ENCODE peak calls at places on chromosomes 3 and 15, in eight cellular contexts. D is GM23248, A is PC-3, X is PC-9, Q is OCI-LY7, B is neuronal stem cell, I is mammary epithelial cell, H is astrocyte. O is an unnamed sample.
A peak's percentile ranks its signal among the peaks of the same experiment; 100 is the strongest.

GRCh38 chr3:136209921-136210320 is 13.8 kb upstream of the MSL2 start:
- DNase-seq in D (peak; percentile 32), I (no peak), X (peak; percentile 50), Q (no peak), H (peak; percentile 69), A (peak; percentile 40), B (no peak), O (no peak)

GRCh38 chr3:99789322-99789721 is 28.3 kb upstream of the CMSS1 start:
- DNase-seq in X (peak; percentile 46), A (peak; percentile 84), H (peak; percentile 44), I (peak; percentile 44), D (peak; percentile 82), Q (peak; percentile 23), B (peak; percentile 5), O (peak; percentile 68)

GRCh38 chr3:50515565-50516047 is 12.2 kb upstream of the CACNA2D2 start:
- DNase-seq in A (no peak), Q (peak; percentile 13), I (no peak), X (no peak), H (no peak), D (no peak), B (peak; percentile 68), O (peak; percentile 28)

GRCh38 chr15:42367041-42367440 is 7.7 kb downstream of the CAPN3 start:
- DNase-seq in Q (no peak), I (no peak), H (no peak), A (no peak), D (peak; percentile 9), B (no peak), X (no peak), O (no peak)

GRCh38 chr15:75335705-75336355 is at the start of gene COMMD4:
- DNase-seq in D (peak; percentile 97), I (peak; percentile 89), X (peak; percentile 85), H (peak; percentile 91), A (peak; percentile 96), Q (peak; percentile 95), B (peak; percentile 94), O (peak; percentile 89)

GRCh38 chr3:14216257-14217048 is 37.8 kb downstream of the LSM3 start:
- DNase-seq in H (peak; percentile 78), A (no peak), D (no peak), I (no peak), B (peak; percentile 74), Q (peak; percentile 93), X (peak; percentile 56), O (peak; percentile 83)

GRCh38 chr15:61301701-61302100 is 72.6 kb upstream of the RORA start:
- DNase-seq in X (no peak), A (no peak), B (no peak), Q (no peak), H (no peak), I (no peak), D (no peak), O (no peak)

GRCh38 chr3:14546041-14546440 is 5.9 kb upstream of the GRIP2 start:
- DNase-seq in X (no peak), Q (no peak), D (no peak), I (no peak), H (no peak), A (no peak), B (no peak), O (no peak)

GRCh38 chr3:73572371-73572770 is 52.4 kb downstream of the PDZRN3 start:
- DNase-seq in A (no peak), D (no peak), I (peak; percentile 35), X (no peak), Q (no peak), H (peak; percentile 44), B (no peak), O (no peak)

GRCh38 chr15:77841376-77841775 is 208.7 kb upstream of the LINGO1 start:
- DNase-seq in D (no peak), I (no peak), A (no peak), Q (no peak), B (no peak), X (no peak), H (no peak), O (no peak)

GRCh38 chr15:89375093-89376062 is 40.8 kb upstream of the POLG start:
- DNase-seq in I (no peak), D (no peak), Q (no peak), B (no peak), A (no peak), X (no peak), H (no peak), O (no peak)

GRCh38 chr15:92184142-92184541 is 209.5 kb upstream of the ST8SIA2 start:
- DNase-seq in I (no peak), Q (no peak), H (no peak), A (no peak), X (no peak), B (no peak), D (no peak), O (no peak)

GRCh38 chr15:66673410-66674322 is 28.4 kb upstream of the SMAD6 start:
- DNase-seq in D (peak; percentile 37), B (peak; percentile 60), H (peak; percentile 42), I (no peak), A (no peak), X (no peak), Q (peak; percentile 84), O (no peak)

GRCh38 chr15:26082833-26083174 is 219.7 kb upstream of the ATP10A start:
- DNase-seq in A (no peak), I (no peak), D (no peak), Q (no peak), B (no peak), X (no peak), H (peak; percentile 16), O (no peak)

GRCh38 chr3:10193692-10194327 is 29.1 kb downstream of the IRAK2 start:
- DNase-seq in A (no peak), I (no peak), D (no peak), H (no peak), B (no peak), X (no peak), Q (no peak), O (no peak)
- H2AFZ ChIP-seq in A (no peak overlapping the region), I (peak overlapping the region; percentile 74), D (peak overlapping the region; percentile 16), H (no peak overlapping the region), B (peak overlapping the region; percentile 7), X (no peak overlapping the region), Q (peak overlapping the region; percentile 89), O (no peak overlapping the region)

DNA sequence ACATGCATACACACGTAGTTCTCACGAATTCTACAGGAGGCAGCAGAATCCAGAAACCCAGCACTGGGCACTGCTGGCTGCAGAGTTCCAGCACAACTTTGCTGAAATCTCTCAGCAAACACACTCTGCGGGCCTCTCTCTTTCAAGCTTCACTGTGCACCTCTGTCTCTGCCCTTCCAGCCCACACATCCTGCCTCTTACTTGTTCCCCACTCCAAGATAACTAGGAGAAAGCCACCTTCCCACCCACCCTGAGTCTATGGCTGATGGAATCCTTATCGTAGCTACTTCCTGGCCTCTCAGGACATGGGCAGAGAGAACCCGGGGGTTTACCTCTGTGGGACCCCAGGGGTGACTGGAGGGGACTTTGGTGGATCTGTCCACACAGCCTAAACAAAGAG is 11.9 kb downstream of the ANP32A start:
- DNase-seq in Q (no peak), A (no peak), B (no peak), H (no peak), I (no peak), D (no peak), X (no peak), O (no peak)
- H3K27ac ChIP-seq in Q (no peak overlapping the region), A (no peak overlapping the region), B (no peak overlapping the region), H (no peak overlapping the region), I (no peak overlapping the region), D (no peak overlapping the region), X (no peak overlapping the region), O (no peak overlapping the region)

DNA sequence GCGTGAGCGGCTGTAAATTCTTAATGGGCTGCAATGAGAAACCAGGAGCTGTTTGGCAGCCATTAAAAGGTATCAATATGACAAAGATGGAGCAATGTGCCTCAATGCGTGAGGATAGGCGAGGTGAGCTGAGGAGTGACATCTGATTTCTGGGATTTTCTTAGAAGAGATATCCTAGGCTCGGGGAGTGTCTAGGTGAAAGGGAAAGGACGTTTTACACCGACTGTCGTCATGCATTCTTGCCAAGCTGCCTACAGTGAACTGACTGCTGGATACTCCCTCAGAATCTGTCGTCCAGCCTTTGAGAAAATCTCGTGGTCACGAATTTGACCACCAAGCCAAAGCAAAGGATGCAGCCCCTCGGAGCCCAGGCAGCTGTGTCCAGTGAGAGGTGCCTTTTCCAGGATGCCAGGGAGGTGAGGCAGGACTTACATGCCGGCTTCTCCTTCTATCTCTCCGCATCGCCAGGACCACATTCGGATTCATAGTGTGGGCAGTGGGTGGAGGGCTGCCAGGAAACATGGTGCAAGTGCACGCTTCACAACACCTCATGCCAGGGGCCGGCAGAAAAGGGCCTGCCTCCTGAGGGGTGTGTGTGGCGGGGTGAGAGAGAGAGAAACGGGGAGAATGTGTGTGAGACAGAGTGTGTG is 80.3 kb upstream of the ABHD17C start:
- DNase-seq in I (no peak), B (no peak), X (no peak), A (no peak), Q (no peak), H (no peak), D (no peak), O (no peak)
- H2AFZ ChIP-seq in I (no peak overlapping the region), B (no peak overlapping the region), X (no peak overlapping the region), A (no peak overlapping the region), Q (no peak overlapping the region), H (no peak overlapping the region), D (no peak overlapping the region), O (no peak overlapping the region)

GRCh38 chr3:184767377-184767776 is 44.6 kb upstream of the VPS8 start:
- DNase-seq in H (no peak), Q (no peak), A (no peak), D (no peak), B (no peak), I (no peak), X (no peak), O (no peak)

GRCh38 chr3:184766555-184767261 is 45.3 kb upstream of the VPS8 start:
- DNase-seq in A (no peak), H (no peak), X (no peak), B (no peak), I (peak; percentile 97), Q (no peak), D (no peak), O (no peak)

GRCh38 chr3:184765047-184765729 is 46.8 kb upstream of the VPS8 start:
- DNase-seq in Q (no peak), X (peak; percentile 64), I (peak; percentile 100), A (peak; percentile 80), H (no peak), D (no peak), B (no peak), O (no peak)

GRCh38 chr3:184764176-184764575 is 47.8 kb upstream of the VPS8 start:
- DNase-seq in I (no peak), X (no peak), A (no peak), D (no peak), B (no peak), H (no peak), Q (no peak), O (no peak)

GRCh38 chr3:184765730-184766074 is 46.3 kb upstream of the VPS8 start:
- DNase-seq in D (peak; percentile 66), H (no peak), A (peak; percentile 60), I (peak; percentile 95), B (no peak), Q (peak; percentile 67), X (peak; percentile 80), O (no peak)
- H3K27ac ChIP-seq in D (no peak overlapping the region), H (no peak overlapping the region), A (peak overlapping the region; percentile 73), I (peak overlapping the region; percentile 99), B (no peak overlapping the region), Q (no peak overlapping the region), X (peak overlapping the region; percentile 57), O (no peak overlapping the region)

O was measured in endothelial cell of umbilical vein.